ENCODE peak calls at places on chromosomes 5 and 9, in four cellular contexts. One of them, this sample, is unnamed.

GRCh38 chr5:10576121-10576789 is 12.4 kb downstream of the ANKRD33B start:
- DNase-seq in NCI-H1092: no peak
- DNase-seq in ureter: no peak
- DNase-seq in stimulated activated effector memory CD8-positive, alpha-beta T cell treated with anti-CD3 and anti-CD28 coated beads, Interleukin-12 subunit alpha, Interleukin-12 subunit beta, amount 100 ng/mL, for 72 hours: no peak
- DNase-seq in this sample: peak

GRCh38 chr5:176771102-176771845 is 39.1 kb upstream of the UNC5A start:
- DNase-seq in NCI-H1092: no peak
- DNase-seq in ureter: no peak
- DNase-seq in stimulated activated effector memory CD8-positive, alpha-beta T cell treated with anti-CD3 and anti-CD28 coated beads, Interleukin-12 subunit alpha, Interleukin-12 subunit beta, amount 100 ng/mL, for 72 hours: no peak
- DNase-seq in this sample: peak

GRCh38 chr9:127574089-127574921 is 37.8 kb upstream of the STXBP1 start:
- DNase-seq in NCI-H1092: peak
- DNase-seq in ureter: peak
- DNase-seq in stimulated activated effector memory CD8-positive, alpha-beta T cell treated with anti-CD3 and anti-CD28 coated beads, Interleukin-12 subunit alpha, Interleukin-12 subunit beta, amount 100 ng/mL, for 72 hours: no peak
- DNase-seq in this sample: no peak

GRCh38 chr9:6943293-6943692 is 185.5 kb downstream of the KDM4C start:
- DNase-seq in NCI-H1092: no peak
- DNase-seq in ureter: no peak
- DNase-seq in stimulated activated effector memory CD8-positive, alpha-beta T cell treated with anti-CD3 and anti-CD28 coated beads, Interleukin-12 subunit alpha, Interleukin-12 subunit beta, amount 100 ng/mL, for 72 hours: no peak
- DNase-seq in this sample: no peak

GRCh38 chr9:105026451-105026850 is 98.5 kb upstream of the ABCA1 start:
- DNase-seq in NCI-H1092: no peak
- DNase-seq in ureter: no peak
- DNase-seq in stimulated activated effector memory CD8-positive, alpha-beta T cell treated with anti-CD3 and anti-CD28 coated beads, Interleukin-12 subunit alpha, Interleukin-12 subunit beta, amount 100 ng/mL, for 72 hours: no peak
- DNase-seq in this sample: no peak

GRCh38 chr5:131538177-131538593 is 96.8 kb downstream of the RAPGEF6 start:
- DNase-seq in NCI-H1092: no peak
- DNase-seq in ureter: no peak
- DNase-seq in stimulated activated effector memory CD8-positive, alpha-beta T cell treated with anti-CD3 and anti-CD28 coated beads, Interleukin-12 subunit alpha, Interleukin-12 subunit beta, amount 100 ng/mL, for 72 hours: no peak
- DNase-seq in this sample: no peak

GRCh38 chr5:124000558-124000957 is 488.6 kb downstream of the CSNK1G3 start:
- DNase-seq in NCI-H1092: no peak
- DNase-seq in ureter: no peak
- DNase-seq in stimulated activated effector memory CD8-positive, alpha-beta T cell treated with anti-CD3 and anti-CD28 coated beads, Interleukin-12 subunit alpha, Interleukin-12 subunit beta, amount 100 ng/mL, for 72 hours: no peak
- DNase-seq in this sample: no peak

GRCh38 chr9:109110326-109111014 is 9.3 kb downstream of the TMEM245 start:
- DNase-seq in NCI-H1092: no peak
- DNase-seq in ureter: no peak
- DNase-seq in stimulated activated effector memory CD8-positive, alpha-beta T cell treated with anti-CD3 and anti-CD28 coated beads, Interleukin-12 subunit alpha, Interleukin-12 subunit beta, amount 100 ng/mL, for 72 hours: no peak
- DNase-seq in this sample: no peak